ENCODE peak calls at places on chromosome 1, in four cellular contexts. L is aorta, F is kidney glomerular epithelial cell, X is HTR-8/SVneo. T is an unnamed sample.

GRCh38 chr1:229781453-229781852 is 155.4 kb downstream of the URB2 start:
- DNase-seq in X (no peak), F (no peak), L (no peak), T (no peak)

GRCh38 chr1:108561731-108562326 is 1.9 kb downstream of the EEIG2 start:
- DNase-seq in X (peak), L (peak), F (no peak), T (peak)

GRCh38 chr1:161215079-161215478 is at the start of gene FCER1G:
- DNase-seq in L (no peak), X (no peak), F (no peak), T (peak)

GRCh38 chr1:22121421-22121911 is 21.4 kb downstream of the WNT4 start:
- DNase-seq in L (no peak), X (no peak), F (no peak), T (no peak)

GRCh38 chr1:208036177-208036808 is 125.4 kb upstream of the CD34 start:
- DNase-seq in X (peak), F (no peak), L (no peak), T (no peak)

GRCh38 chr1:164953815-164954214 is 394.8 kb downstream of the PBX1 start:
- DNase-seq in L (no peak), X (no peak), F (no peak), T (no peak)

GRCh38 chr1:50108497-50109073 is at the start of gene ELAVL4:
- DNase-seq in L (no peak), F (no peak), X (no peak), T (no peak)

GRCh38 chr1:89065077-89065868 is at the start of gene GBP1:
- DNase-seq in X (peak), L (no peak), F (peak), T (no peak)

GRCh38 chr1:235640580-235640979 is 9.0 kb downstream of the GNG4 start:
- DNase-seq in L (no peak), F (no peak), X (no peak), T (no peak)

GRCh38 chr1:231799363-231799986 is 172.9 kb downstream of the DISC1 start:
- DNase-seq in F (no peak), L (no peak), X (no peak), T (no peak)

GRCh38 chr1:26799479-26800133 is 11.9 kb downstream of the PIGV start:
- DNase-seq in X (peak), F (no peak), L (no peak), T (peak)

GRCh38 chr1:14756617-14757259 is 158.3 kb downstream of the KAZN start:
- DNase-seq in F (no peak), X (no peak), L (no peak), T (no peak)

GRCh38 chr1:119782541-119783338 is 14.0 kb upstream of the HMGCS2 start:
- DNase-seq in F (peak), X (no peak), L (no peak), T (no peak)

T was measured in right cardiac atrium.